ENCODE peak calls at places on chromosomes 11 and 22, in four cellular contexts. D is body of pancreas, J is naive B cell, Y is iris pigment epithelial cell. Q is an unnamed sample.

GRCh38 chr11:1089738-1090599 is 15.3 kb downstream of the MUC2 start:
- DNase-seq in D (no peak), J (no peak), Y (no peak), Q (no peak)

GRCh38 chr11:64698427-64698826 is 24.6 kb downstream of the NRXN2 start:
- DNase-seq in D (no peak), J (no peak), Y (no peak), Q (no peak)

GRCh38 chr11:69892237-69892985 is 73.2 kb upstream of the FGF3 start:
- DNase-seq in D (no peak), J (no peak), Y (no peak), Q (no peak)

GRCh38 chr22:46008291-46008690 is 31.3 kb upstream of the WNT7B start:
- DNase-seq in D (no peak), J (no peak), Y (no peak), Q (peak)

GRCh38 chr11:117814766-117815261 is 9.7 kb downstream of the FXYD2 start:
- DNase-seq in D (peak), J (peak), Y (peak), Q (no peak)

GRCh38 chr11:64887757-64888405 is 9.5 kb upstream of the EHD1 start:
- DNase-seq in D (peak), J (peak), Y (no peak), Q (peak)

GRCh38 chr22:29726512-29727247 is 6.9 kb downstream of the CABP7 start:
- DNase-seq in D (no peak), J (no peak), Y (peak), Q (no peak)

GRCh38 chr11:1077033-1077416 is 2.4 kb downstream of the MUC2 start:
- DNase-seq in D (no peak), J (no peak), Y (no peak), Q (no peak)

GRCh38 chr22:38861170-38861874 is 10.7 kb downstream of the CBX6 start:
- DNase-seq in D (no peak), J (no peak), Y (no peak), Q (no peak)

GRCh38 chr11:77602385-77603105 is 12.8 kb downstream of the AQP11 start:
- DNase-seq in D (no peak), J (no peak), Y (peak), Q (peak)

GRCh38 chr22:46528121-46528610 is 9.3 kb downstream of the CELSR1 start:
- DNase-seq in D (peak), J (no peak), Y (peak), Q (peak)